ENCODE peak calls at places on chromosomes 11 and 22, in six cellular contexts. O is A549, H is SK-N-SH, T is K562, W is GM12878, N is IMR-90. S is an unnamed sample.

GRCh38 chr22:39234157-39234793 is 10.5 kb downstream of the PDGFB start:
- DNase-seq in N (no peak), O (no peak), T (no peak), W (no peak), H (no peak), S (no peak)

GRCh38 chr22:33409134-33409533 is 351.0 kb upstream of the SYN3 start:
- DNase-seq in W (no peak), N (no peak), H (no peak), O (no peak), T (no peak), S (no peak)

GRCh38 chr11:122910775-122911174 is 28.2 kb downstream of the JHY start:
- DNase-seq in T (no peak), H (peak; percentile 30), W (no peak), O (peak; percentile 29), N (peak; percentile 38), S (peak; percentile 5)

GRCh38 chr11:75035911-75036536 is 47.3 kb downstream of the NEU3 start:
- DNase-seq in W (no peak), H (no peak), O (no peak), N (no peak), T (no peak), S (no peak)

GRCh38 chr22:25120761-25121212 is 78.9 kb upstream of the CRYBB3 start:
- DNase-seq in H (no peak), O (peak; percentile 35), N (no peak), T (no peak), W (no peak), S (peak; percentile 28)

GRCh38 chr22:49968313-49968830 is 7.8 kb downstream of the PIM3 start:
- DNase-seq in W (no peak), O (no peak), H (peak; percentile 33), N (no peak), T (no peak), S (no peak)

GRCh38 chr11:19670030-19670761 is 42.4 kb upstream of the NAV2 start:
- DNase-seq in N (peak; percentile 28), H (no peak), O (peak; percentile 46), W (no peak), T (no peak), S (no peak)

GRCh38 chr22:28710112-28710888 is 30.7 kb upstream of the TTC28 start:
- DNase-seq in N (peak; percentile 93), H (peak; percentile 42), T (no peak), O (peak; percentile 47), W (no peak), S (peak; percentile 13)

GRCh38 chr11:19577849-19578619 is 134.6 kb upstream of the NAV2 start:
- DNase-seq in N (peak; percentile 66), H (peak; percentile 57), W (no peak), T (no peak), O (no peak), S (no peak)

GRCh38 chr22:30266445-30267381 is at the start of gene OSM:
- DNase-seq in T (no peak), O (no peak), H (no peak), N (no peak), W (no peak), S (no peak)

GRCh38 chr22:37197451-37198289 is 9.6 kb upstream of the C1QTNF6 start:
- DNase-seq in H (no peak), T (no peak), N (peak; percentile 61), O (peak; percentile 96), W (no peak), S (peak; percentile 86)

GRCh38 chr11:76606102-76606793 is 64.3 kb downstream of the LRRC32 start:
- DNase-seq in T (no peak), H (peak; percentile 11), W (no peak), N (no peak), O (no peak), S (no peak)

GRCh38 chr22:31952459-31952858 is 8.1 kb downstream of the YWHAH start:
- DNase-seq in H (no peak), N (peak; percentile 93), O (no peak), W (no peak), T (no peak), S (no peak)

GRCh38 chr11:35663408-35663702 is 780 bp downstream of the TRIM44 start:
- DNase-seq in H (no peak), O (no peak), T (no peak), W (no peak), N (no peak), S (no peak)

GRCh38 chr11:113059548-113059947 is 98.3 kb downstream of the NCAM1 start:
- DNase-seq in N (no peak), T (no peak), W (no peak), O (no peak), H (no peak), S (no peak)

GRCh38 chr22:45310331-45311032 is 748 bp downstream of the FAM118A start:
- DNase-seq in N (no peak), O (no peak), W (no peak), H (no peak), T (no peak), S (no peak)

GRCh38 chr22:23692598-23693291 is 1.9 kb downstream of the RGL4 start:
- DNase-seq in H (no peak), T (peak; percentile 10), W (no peak), O (no peak), N (no peak), S (no peak)

GRCh38 chr11:95153857-95154246 is 64.2 kb downstream of the ENDOD1 start:
- DNase-seq in H (no peak), W (no peak), N (no peak), T (no peak), O (no peak), S (no peak)

GRCh38 chr22:50146440-50147228 is 23.9 kb upstream of the PANX2 start:
- DNase-seq in W (no peak), H (peak; percentile 81), T (peak; percentile 63), O (peak; percentile 72), N (peak; percentile 71), S (peak; percentile 87)

GRCh38 chr22:35307372-35307771 is 7.7 kb downstream of the TOM1 start:
- DNase-seq in O (no peak), H (no peak), W (no peak), N (no peak), T (no peak), S (no peak)

GRCh38 chr11:19777342-19778102 is 64.9 kb downstream of the NAV2 start:
- DNase-seq in O (peak; percentile 32), W (peak; percentile 65), H (no peak), N (peak; percentile 84), T (peak; percentile 23), S (peak; percentile 13)

GRCh38 chr11:20156280-20156875 is 3.9 kb downstream of the DBX1 start:
- DNase-seq in O (no peak), N (no peak), W (no peak), H (peak; percentile 24), T (peak; percentile 19), S (no peak)

GRCh38 chr11:123357990-123358827 is 71.9 kb upstream of the GRAMD1B start:
- DNase-seq in N (peak; percentile 2), O (peak; percentile 10), H (peak; percentile 82), T (no peak), W (peak; percentile 34), S (no peak)

GRCh38 chr22:37746366-37747089 is 49.7 kb downstream of the TRIOBP start:
- DNase-seq in N (no peak), W (no peak), T (no peak), O (no peak), H (peak; percentile 55), S (no peak)

GRCh38 chr11:87036756-87037449 is 831 bp upstream of the TMEM135 start:
- DNase-seq in O (peak; percentile 32), N (no peak), T (peak; percentile 46), H (no peak), W (no peak), S (peak; percentile 76)

GRCh38 chr22:20807315-20807752 is 33.4 kb downstream of the SERPIND1 start:
- DNase-seq in T (peak; percentile 78), H (no peak), W (no peak), N (peak; percentile 98), O (peak; percentile 83), S (no peak)

GRCh38 chr22:43923191-43923590 is 414 bp upstream of the PNPLA3 start:
- DNase-seq in N (no peak), W (no peak), O (no peak), T (no peak), H (no peak), S (no peak)

GRCh38 chr22:20781272-20781990 is 7.5 kb downstream of the SERPIND1 start:
- DNase-seq in W (no peak), T (no peak), H (no peak), O (no peak), N (peak; percentile 21), S (no peak)

DNA sequence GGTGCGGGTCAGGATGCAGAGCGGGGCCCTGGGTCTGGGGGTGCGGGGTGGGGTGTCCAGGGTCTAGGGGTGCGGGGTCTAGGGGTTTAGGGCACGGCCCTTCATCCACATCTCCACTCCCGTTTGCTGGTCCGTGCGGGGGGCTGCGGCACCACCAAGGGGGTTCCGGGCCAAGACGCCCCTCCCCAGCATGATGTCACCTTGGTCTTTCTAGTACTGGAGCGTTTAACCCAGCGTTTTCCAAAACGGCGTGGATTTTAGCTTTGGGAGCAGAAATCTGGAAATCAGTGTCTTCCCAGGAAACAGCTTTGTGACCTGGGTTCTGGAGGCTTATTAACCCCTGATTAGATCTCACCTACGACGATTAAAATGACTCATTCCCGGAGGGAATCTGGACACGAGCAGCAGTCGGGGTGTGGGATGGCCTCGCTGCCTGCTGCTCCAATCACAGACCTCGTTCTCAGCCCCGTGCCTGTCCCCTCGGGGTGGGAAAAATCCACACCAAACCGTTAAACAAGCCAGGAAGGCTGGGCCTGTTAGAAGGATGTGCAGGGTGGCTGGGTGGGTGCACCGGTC is 759 bp downstream of the AP2A2 start:
- DNase-seq in O (peak; percentile 43), T (peak; percentile 38), N (peak; percentile 69), W (no peak), H (peak; percentile 89), S (no peak)
- TF ChIP-seq SMC3 in O (no peak), T (no peak), N (no peak), W (no peak), H (no peak), S (no peak)

GRCh38 chr11:46010100-46010499 is 87.6 kb downstream of the LARGE2 start:
- DNase-seq in W (no peak), H (no peak), O (no peak), T (no peak), N (no peak), S (no peak)
- TF ChIP-seq SMC3 in W (no peak), H (no peak), O (no peak), T (no peak), N (no peak), S (no peak)

GRCh38 chr11:33615751-33616150 is 84.9 kb downstream of the C11orf91 start:
- DNase-seq in N (no peak), H (no peak), W (no peak), O (no peak), T (no peak), S (no peak)
- TF ChIP-seq SMC3 in N (no peak), H (no peak), W (no peak), O (no peak), T (no peak), S (no peak)

GRCh38 chr11:10499452-10500262 is 41.3 kb downstream of the RNF141 start:
- DNase-seq in W (no peak), T (no peak), O (no peak), N (no peak), H (no peak), S (no peak)
- TF ChIP-seq SMC3 in W (no peak), T (no peak), O (no peak), N (no peak), H (no peak), S (no peak)

GRCh38 chr11:43567396-43567975 is 113.1 kb upstream of the HSD17B12 start:
- DNase-seq in T (peak; percentile 55), H (peak; percentile 64), N (peak; percentile 56), O (peak; percentile 58), W (no peak), S (peak; percentile 44)
- TF ChIP-seq SMC3 in T (peak; percentile 17), H (peak; percentile 41), N (peak; percentile 55), O (peak; percentile 44), W (peak; percentile 55), S (peak; percentile 65)